ENCODE peak calls at places on chromosomes 7 and 10, in nine cellular contexts. Q, N, C, D, U, K, G, Z and H are unnamed samples.

GRCh38 chr10:91366687-91367086 is 43.5 kb upstream of the HECTD2 start:
- DNase-seq in N (no peak), K (no peak), C (no peak), Z (no peak), G (no peak), U (no peak), D (no peak), Q (no peak), H (no peak)

GRCh38 chr7:7210475-7211237 is 28.3 kb downstream of the C1GALT1 start:
- DNase-seq in N (no peak), G (no peak), D (no peak), Q (no peak), K (no peak), U (no peak), Z (peak), C (no peak), H (no peak)

GRCh38 chr7:124942405-124942804 is 12.8 kb upstream of the POT1 start:
- DNase-seq in D (no peak), G (no peak), Q (no peak), Z (no peak), K (no peak), N (no peak), C (no peak), U (no peak), H (no peak)

GRCh38 chr10:128297709-128298457 is 171.7 kb upstream of the MKI67 start:
- DNase-seq in D (no peak), Z (no peak), C (no peak), K (no peak), Q (no peak), U (no peak), N (no peak), G (no peak), H (no peak)

GRCh38 chr10:128898133-128898915 is 568.7 kb upstream of the MGMT start:
- DNase-seq in Q (no peak), C (no peak), Z (peak), U (no peak), N (no peak), D (no peak), G (no peak), K (no peak), H (no peak)

GRCh38 chr10:47339759-47340612 is 8.2 kb upstream of the RBP3 start:
- DNase-seq in K (no peak), D (no peak), N (no peak), Z (no peak), U (no peak), G (peak), C (no peak), Q (peak), H (no peak)

GRCh38 chr10:92830478-92831389 is 17.6 kb upstream of the EXOC6 start:
- DNase-seq in Q (no peak), C (no peak), N (no peak), U (no peak), D (no peak), Z (no peak), G (no peak), K (no peak), H (no peak)

GRCh38 chr7:113831509-113831908 is 87.3 kb downstream of the PPP1R3A start:
- DNase-seq in Q (no peak), G (no peak), N (no peak), K (no peak), Z (peak), D (no peak), C (no peak), U (no peak), H (no peak)

GRCh38 chr10:124348801-124349200 is 69.9 kb downstream of the OAT start:
- DNase-seq in Z (no peak), Q (peak), K (no peak), D (no peak), U (no peak), G (peak), N (peak), C (no peak), H (no peak)

GRCh38 chr10:132845780-132846595 is 60.0 kb upstream of the NKX6-2 start:
- DNase-seq in K (no peak), G (no peak), N (peak), U (peak), Q (peak), Z (no peak), D (no peak), C (no peak), H (no peak)

GRCh38 chr7:112869111-112869774 is 79.0 kb upstream of the TMEM168 start:
- DNase-seq in G (no peak), Z (peak), K (peak), C (peak), Q (no peak), U (no peak), N (no peak), D (peak), H (no peak)

GRCh38 chr10:24209946-24210491 is 1.1 kb downstream of the KIAA1217 start:
- DNase-seq in D (peak), C (no peak), Q (no peak), Z (no peak), K (no peak), U (peak), G (no peak), N (no peak), H (peak)

GRCh38 chr7:78296036-78296435 is 497.5 kb downstream of the PHTF2 start:
- DNase-seq in K (no peak), U (no peak), C (no peak), Z (no peak), G (no peak), D (no peak), N (no peak), Q (no peak), H (no peak)

GRCh38 chr7:100894860-100895700 is 608 bp downstream of the ACHE start:
- DNase-seq in Q (no peak), K (no peak), Z (peak), D (no peak), N (no peak), U (peak), C (peak), G (peak), H (no peak)

GRCh38 chr7:18570890-18571478 is 75.4 kb downstream of the HDAC9 start:
- DNase-seq in G (no peak), K (no peak), N (no peak), Q (no peak), Z (peak), D (peak), C (no peak), U (no peak), H (no peak)

GRCh38 chr10:95562326-95562725 is 1.2 kb upstream of the SORBS1 start:
- DNase-seq in C (no peak), Z (no peak), Q (no peak), N (no peak), K (no peak), G (no peak), D (no peak), U (no peak), H (no peak)

GRCh38 chr10:130360826-130361311 is 224.7 kb downstream of the GLRX3 start:
- DNase-seq in U (no peak), D (no peak), Q (no peak), K (no peak), N (no peak), Z (no peak), G (no peak), C (no peak), H (no peak)

GRCh38 chr7:110051386-110051785 is 1039.5 kb upstream of the LRRN3 start:
- DNase-seq in N (no peak), G (no peak), Q (no peak), C (no peak), D (no peak), K (no peak), Z (no peak), U (no peak), H (no peak)

GRCh38 chr10:62171791-62172190 is 96.9 kb downstream of the RTKN2 start:
- DNase-seq in D (no peak), C (no peak), Z (no peak), N (no peak), U (no peak), Q (no peak), K (no peak), G (no peak), H (no peak)

GRCh38 chr10:132511692-132512442 is 25.7 kb upstream of the INPP5A start:
- DNase-seq in U (peak), K (no peak), D (no peak), Q (peak), G (no peak), C (no peak), N (no peak), Z (no peak), H (no peak)

GRCh38 chr10:72074413-72075183 is 13.8 kb downstream of the SPOCK2 start:
- DNase-seq in U (no peak), D (no peak), Q (no peak), K (no peak), C (no peak), Z (no peak), G (peak), N (no peak), H (no peak)

GRCh38 chr10:116110736-116111135 is 162.3 kb downstream of the GFRA1 start:
- DNase-seq in Q (no peak), Z (no peak), C (no peak), N (peak), G (no peak), U (no peak), K (no peak), D (no peak), H (no peak)

GRCh38 chr7:112129655-112130323 is 76.4 kb downstream of the DOCK4 start:
- DNase-seq in K (no peak), G (no peak), U (peak), N (no peak), D (peak), Z (peak), Q (no peak), C (no peak), H (no peak)

GRCh38 chr7:25868509-25868908 is 283.5 kb upstream of the NFE2L3 start:
- DNase-seq in D (no peak), C (no peak), K (no peak), G (no peak), U (no peak), Z (no peak), N (no peak), Q (no peak), H (no peak)

GRCh38 chr10:52216852-52217251 is 97.2 kb upstream of the DKK1 start:
- DNase-seq in C (no peak), N (no peak), G (no peak), Z (no peak), D (peak), K (no peak), Q (no peak), U (no peak), H (no peak)

GRCh38 chr7:29955075-29955792 is 34.4 kb downstream of the SCRN1 start:
- DNase-seq in K (no peak), C (no peak), G (no peak), U (no peak), D (no peak), N (no peak), Z (no peak), Q (no peak), H (no peak)

GRCh38 chr7:114087674-114088539 is 169.1 kb upstream of the PPP1R3A start:
- DNase-seq in K (no peak), C (no peak), Z (peak), Q (no peak), G (no peak), N (no peak), D (no peak), U (no peak), H (no peak)

GRCh38 chr10:129161184-129161583 is 305.9 kb upstream of the MGMT start:
- DNase-seq in C (no peak), G (no peak), N (no peak), U (no peak), Q (no peak), K (peak), Z (peak), D (peak), H (no peak)

GRCh38 chr7:77415822-77416620 is at the start of gene GSAP:
- DNase-seq in K (no peak), Z (peak), N (no peak), Q (peak), G (peak), D (no peak), U (peak), C (peak), H (no peak)

GRCh38 chr10:75137533-75138438 is 26.3 kb downstream of the SAMD8 start:
- DNase-seq in C (no peak), Q (no peak), G (no peak), N (no peak), K (peak), U (no peak), Z (no peak), D (no peak), H (no peak)

GRCh38 chr7:618539-619355 is 99.1 kb upstream of the PDGFA start:
- DNase-seq in K (no peak), Q (no peak), G (peak), U (no peak), C (peak), Z (no peak), N (no peak), D (no peak), H (no peak)

GRCh38 chr7:620052-620451 is 100.4 kb upstream of the PDGFA start:
- DNase-seq in Q (no peak), N (no peak), G (no peak), D (peak), C (no peak), Z (peak), U (no peak), K (no peak), H (no peak)

GRCh38 chr7:620885-621284 is 101.2 kb upstream of the PDGFA start:
- DNase-seq in C (no peak), D (peak), K (no peak), G (no peak), N (no peak), Q (no peak), U (no peak), Z (no peak), H (no peak)

GRCh38 chr7:619356-619840 is 99.8 kb upstream of the PDGFA start:
- DNase-seq in C (no peak), U (no peak), G (peak), N (no peak), K (no peak), Q (no peak), Z (no peak), D (no peak), H (no peak)

GRCh38 chr7:617614-618538 is 98.2 kb upstream of the PDGFA start:
- DNase-seq in G (peak), C (no peak), Z (no peak), N (no peak), U (no peak), Q (no peak), K (no peak), D (no peak), H (no peak)
- H3K27ac ChIP-seq in G (peak), C (peak), Z (peak), N (peak), U (no peak), Q (no peak), K (no peak), D (no peak), H (no peak)

GRCh38 chr10:4270116-4270515 is 485.1 kb upstream of the KLF6 start:
- DNase-seq in U (no peak), C (no peak), K (no peak), Z (no peak), N (no peak), D (peak), Q (no peak), G (no peak), H (no peak)
- H3K27ac ChIP-seq in U (no peak), C (no peak), K (peak), Z (no peak), N (peak), D (peak), Q (no peak), G (no peak), H (peak)

GRCh38 chr7:97859606-97860204 is 12.5 kb downstream of the ASNS start:
- DNase-seq in G (no peak), D (no peak), U (no peak), Z (no peak), C (no peak), K (no peak), N (no peak), Q (no peak), H (no peak)
- H3K27ac ChIP-seq in G (no peak), D (no peak), U (no peak), Z (no peak), C (no peak), K (no peak), N (no peak), Q (no peak), H (no peak)

GRCh38 chr10:126597206-126597605 is 73.3 kb downstream of the C10orf90 start:
- DNase-seq in Z (no peak), C (no peak), U (no peak), G (no peak), K (no peak), N (no peak), D (no peak), Q (no peak), H (no peak)
- H3K27ac ChIP-seq in Z (no peak), C (no peak), U (no peak), G (no peak), K (no peak), N (no peak), D (no peak), Q (no peak), H (no peak)

DNA sequence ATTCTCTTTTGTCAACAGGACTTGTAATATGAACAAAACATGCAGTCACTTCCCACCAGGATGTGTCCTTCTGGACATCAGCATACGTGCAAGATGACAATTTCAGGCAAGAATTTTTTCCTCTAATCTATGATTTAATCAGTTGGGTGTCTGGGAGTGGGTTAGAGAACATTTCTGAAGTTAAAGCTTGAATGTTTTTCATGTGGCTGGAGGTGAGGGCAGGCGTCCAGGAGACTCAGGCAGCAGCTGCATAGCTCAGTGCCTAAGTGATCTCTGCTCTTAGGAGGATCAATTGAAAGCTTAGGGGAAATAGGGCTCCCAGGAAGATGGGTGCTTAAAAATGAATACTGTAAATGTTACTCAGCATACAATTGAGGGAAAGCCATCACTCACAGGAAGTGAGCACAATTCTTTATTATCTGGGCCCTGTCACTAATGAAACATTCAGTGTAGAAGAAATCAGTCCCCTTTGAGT is 457.6 kb upstream of the KLF6 start:
- DNase-seq in C (no peak), U (peak), N (no peak), D (peak), K (peak), G (no peak), Z (no peak), Q (no peak), H (no peak)
- H3K27ac ChIP-seq in C (no peak), U (peak), N (peak), D (peak), K (peak), G (peak), Z (peak), Q (peak), H (peak)